ENCODE peak calls at places on chromosomes 16 and 17, in ten cellular contexts. Z is CD4-positive, alpha-beta memory T cell; K is GM23338; S is tibial artery; E is heart right ventricle; U is caudate nucleus; X is WERI-Rb-1; J is dorsolateral prefrontal cortex; I is body of pancreas; B is cardiac muscle cell. D is an unnamed sample.

GRCh38 chr17:38578641-38579480 is 26.9 kb downstream of the SRCIN1 start:
- DNase-seq in E (no peak), U (no peak), S (no peak), K (no peak), J (no peak), B (no peak), Z (no peak), X (no peak), I (no peak), D (no peak)

GRCh38 chr17:31096106-31096436 is 1.3 kb downstream of the NF1 start:
- DNase-seq in K (peak; percentile 47), X (no peak), Z (no peak), J (no peak), B (peak; percentile 7), I (no peak), S (no peak), U (no peak), E (no peak), D (no peak)

GRCh38 chr17:47281246-47281645 is 27.6 kb downstream of the ITGB3 start:
- DNase-seq in U (no peak), K (no peak), X (no peak), J (no peak), I (no peak), B (no peak), Z (no peak), S (no peak), E (no peak), D (no peak)

GRCh38 chr17:58575511-58575910 is 61.1 kb upstream of the MTMR4 start:
- DNase-seq in B (no peak), S (no peak), Z (no peak), E (no peak), I (no peak), X (no peak), J (no peak), U (no peak), K (no peak), D (no peak)

GRCh38 chr17:17027442-17028058 is 14.7 kb upstream of the MPRIP start:
- DNase-seq in U (no peak), J (no peak), E (no peak), K (no peak), S (no peak), I (no peak), X (no peak), B (no peak), Z (no peak), D (no peak)

GRCh38 chr17:15978606-15979005 is 20.9 kb downstream of the ZSWIM7 start:
- DNase-seq in I (no peak), X (no peak), U (no peak), B (no peak), K (no peak), J (no peak), Z (no peak), E (no peak), S (no peak), D (no peak)

GRCh38 chr17:68195667-68196393 is 52.0 kb upstream of the AMZ2 start:
- DNase-seq in K (peak; percentile 78), S (no peak), I (no peak), B (peak; percentile 48), J (no peak), Z (peak; percentile 17), X (peak; percentile 44), E (no peak), U (no peak), D (no peak)

GRCh38 chr16:50657251-50657650 is 23.9 kb downstream of the SNX20 start:
- DNase-seq in B (no peak), Z (no peak), I (peak; percentile 89), U (no peak), S (no peak), J (no peak), X (no peak), E (no peak), K (no peak), D (no peak)

GRCh38 chr16:31107465-31107867 is 720 bp upstream of the BCKDK start:
- DNase-seq in I (no peak), J (no peak), E (no peak), X (peak; percentile 89), Z (no peak), K (no peak), S (no peak), B (no peak), U (no peak), D (no peak)

DNA sequence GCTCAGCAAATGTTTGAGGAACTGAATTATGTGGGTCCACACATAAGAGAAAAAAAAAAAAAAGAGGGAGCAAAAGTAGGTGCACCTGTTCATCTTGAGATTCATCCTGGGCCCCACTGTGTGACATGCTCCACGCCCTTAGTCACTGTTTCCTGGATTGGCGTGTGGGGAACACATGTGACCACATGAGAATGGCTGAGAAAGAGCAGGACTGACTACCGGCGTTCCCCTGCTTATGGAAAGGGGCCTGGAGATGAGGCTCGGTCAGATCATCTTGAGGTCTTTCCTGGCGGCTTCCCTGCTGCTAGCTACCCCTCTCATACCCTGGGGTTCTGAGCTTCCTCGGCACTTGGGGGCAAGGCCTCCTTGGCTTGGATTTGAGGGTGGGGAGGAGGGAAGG is 3.9 kb downstream of the DEXI start:
- DNase-seq in Z (no peak), S (no peak), U (no peak), J (no peak), E (no peak), I (no peak), B (no peak), X (no peak), K (no peak), D (peak; percentile 34)
- H3K27ac ChIP-seq in Z (no peak overlapping the region), S (peak overlapping the region; percentile 90), U (no peak overlapping the region), J (peak overlapping the region; percentile 85), E (peak overlapping the region; percentile 92), I (no peak overlapping the region), B (no peak overlapping the region), X (no peak overlapping the region), K (no peak overlapping the region), D (peak overlapping the region; percentile 75)

GRCh38 chr16:73056911-73057310 is 9.0 kb upstream of the ZFHX3 start:
- DNase-seq in I (no peak), S (no peak), Z (no peak), U (no peak), J (no peak), X (no peak), E (no peak), K (peak; percentile 3), B (no peak), D (no peak)

GRCh38 chr16:73054732-73055481 is 7.0 kb upstream of the ZFHX3 start:
- DNase-seq in Z (no peak), B (no peak), S (no peak), J (no peak), X (no peak), I (no peak), U (no peak), E (no peak), K (peak; percentile 63), D (no peak)

GRCh38 chr16:73057369-73058210 is 9.7 kb upstream of the ZFHX3 start:
- DNase-seq in X (no peak), B (peak; percentile 61), I (peak; percentile 68), K (peak; percentile 58), Z (no peak), E (no peak), J (no peak), S (no peak), U (no peak), D (no peak)

GRCh38 chr16:73058221-73058615 is 10.3 kb upstream of the ZFHX3 start:
- DNase-seq in J (no peak), U (no peak), I (peak; percentile 66), E (no peak), Z (no peak), B (peak; percentile 59), X (no peak), S (peak; percentile 21), K (peak; percentile 62), D (peak; percentile 44)

DNA sequence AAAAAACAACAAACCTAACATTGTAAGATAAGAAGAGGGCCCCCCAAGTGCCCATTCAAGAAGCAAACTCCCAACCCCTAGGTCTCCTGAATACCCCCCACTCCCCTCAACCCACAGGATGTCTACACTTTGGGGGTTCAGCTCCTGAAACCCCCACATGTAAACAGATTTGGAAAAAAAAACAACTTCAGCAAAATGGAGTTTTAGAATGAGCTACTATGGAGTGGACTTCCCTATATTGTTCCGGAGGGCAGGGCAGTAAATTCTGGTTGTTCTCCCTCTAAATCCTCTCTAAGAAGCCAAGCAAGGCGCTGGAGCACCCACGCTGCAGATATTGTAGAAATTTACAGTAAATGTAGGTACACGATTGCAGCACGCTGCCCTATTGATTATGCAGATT is 8.5 kb upstream of the ZFHX3 start:
- DNase-seq in K (peak; percentile 1), J (no peak), X (no peak), Z (no peak), I (no peak), E (no peak), U (no peak), B (no peak), S (no peak), D (no peak)
- H3K27ac ChIP-seq in K (no peak overlapping the region), J (peak overlapping the region; percentile 92), X (peak overlapping the region; percentile 90), Z (no peak overlapping the region), I (peak overlapping the region; percentile 96), E (peak overlapping the region; percentile 95), U (peak overlapping the region; percentile 67), B (no peak overlapping the region), S (peak overlapping the region; percentile 99), D (peak overlapping the region; percentile 96)

DNA sequence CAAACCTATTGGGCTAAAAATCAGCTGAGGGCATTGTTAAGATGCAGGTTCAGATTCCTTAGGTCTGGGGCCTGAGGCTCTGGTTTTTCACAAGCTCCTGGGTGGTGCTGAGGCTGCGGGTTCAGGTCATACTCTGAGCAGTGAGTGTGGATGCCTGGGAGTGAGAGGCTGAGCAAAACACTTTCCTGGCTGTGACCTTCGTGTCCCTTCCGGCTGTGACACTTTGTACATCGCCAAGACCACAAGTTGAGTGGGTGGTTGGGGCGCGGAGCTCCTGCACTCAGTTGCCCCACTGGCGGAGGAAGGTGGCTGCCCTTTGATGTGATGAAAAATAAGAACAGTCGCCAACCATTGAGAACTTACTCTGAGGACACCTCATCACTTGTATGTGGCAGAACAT is 24.8 kb downstream of the CCR7 start:
- DNase-seq in Z (peak; percentile 60), X (no peak), I (no peak), U (no peak), K (no peak), B (no peak), E (no peak), J (no peak), S (no peak), D (no peak)
- H3K27ac ChIP-seq in Z (peak overlapping the region; percentile 69), X (no peak overlapping the region), I (peak overlapping the region; percentile 85), U (no peak overlapping the region), K (no peak overlapping the region), B (no peak overlapping the region), E (peak overlapping the region; percentile 97), J (peak overlapping the region; percentile 2), S (peak overlapping the region; percentile 91), D (no peak overlapping the region)

DNA sequence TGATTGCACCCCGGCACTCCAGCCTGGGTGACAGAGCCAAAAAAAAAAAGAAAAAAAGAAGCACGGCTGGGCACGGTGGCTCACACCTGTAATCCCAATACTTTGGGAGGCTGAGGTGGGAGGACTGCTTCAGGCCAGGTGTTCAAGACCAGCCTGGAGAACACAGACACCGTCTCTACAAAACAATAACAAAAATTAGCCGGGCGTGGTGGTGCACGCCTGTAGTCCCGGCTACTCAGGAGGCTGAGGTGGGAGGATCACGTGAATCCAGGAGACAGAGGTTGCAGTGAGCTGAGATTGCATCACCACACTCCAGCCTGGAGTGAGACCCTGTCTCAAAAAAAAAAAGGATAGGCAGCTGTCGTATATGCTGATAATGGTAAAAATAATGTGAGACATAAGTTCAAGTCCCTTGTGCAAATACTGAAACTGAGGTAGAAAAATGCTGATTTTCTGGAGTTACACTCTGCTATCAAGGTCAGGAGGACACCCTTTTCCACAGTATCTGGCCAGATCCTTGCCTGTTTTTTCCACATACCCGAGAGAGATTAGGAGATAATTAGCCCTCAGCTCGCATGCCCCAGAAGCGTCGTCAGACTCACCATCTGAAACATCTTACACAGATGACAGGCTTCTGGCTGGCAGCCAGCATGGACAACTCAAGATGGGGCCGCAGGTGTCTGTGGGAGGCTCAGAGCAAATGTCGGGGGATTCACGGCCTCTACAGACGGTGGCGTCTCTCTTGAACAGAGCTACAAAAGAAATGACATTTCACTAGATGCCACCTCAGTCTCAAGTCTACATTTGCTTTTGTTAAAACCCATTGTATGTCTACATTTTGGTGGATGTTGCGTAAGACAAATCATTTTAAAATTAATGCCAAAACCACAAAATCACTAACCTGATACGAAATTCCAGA is 36.8 kb downstream of the WDR45B start:
- DNase-seq in U (no peak), J (no peak), S (no peak), X (peak; percentile 72), Z (no peak), B (peak; percentile 57), K (no peak), I (peak; percentile 21), E (no peak), D (peak; percentile 37)
- H3K27ac ChIP-seq in U (no peak overlapping the region), J (peak overlapping the region; percentile 49), S (no peak overlapping the region), X (peak overlapping the region; percentile 0), Z (no peak overlapping the region), B (peak overlapping the region; percentile 94), K (no peak overlapping the region), I (no peak overlapping the region), E (no peak overlapping the region), D (no peak overlapping the region)